ENCODE peak calls at places on chromosomes 16 and 17, in six cellular contexts. Q, I, G, E, A and V are unnamed samples.

GRCh38 chr16:70556063-70556462 is 32.4 kb downstream of the SF3B3 start:
- DNase-seq in I (no peak), G (no peak), Q (no peak), A (no peak), E (no peak), V (no peak)

GRCh38 chr17:3732171-3732570 is 8.5 kb downstream of the HASPIN start:
- DNase-seq in I (no peak), E (peak), G (no peak), Q (no peak), A (no peak), V (no peak)

GRCh38 chr17:17613708-17614114 is 22.2 kb upstream of the PEMT start:
- DNase-seq in E (peak), A (peak), Q (peak), G (peak), I (peak), V (no peak)

GRCh38 chr17:61335105-61335844 is 64.4 kb upstream of the TBX2 start:
- DNase-seq in Q (no peak), G (no peak), A (no peak), E (peak), I (no peak), V (no peak)

GRCh38 chr17:9529033-9529748 is 46.4 kb downstream of the STX8 start:
- DNase-seq in Q (no peak), A (no peak), G (peak), E (peak), I (no peak), V (no peak)

GRCh38 chr17:32240745-32241144 is 24.9 kb upstream of the RHBDL3 start:
- DNase-seq in I (no peak), A (no peak), G (no peak), E (no peak), Q (no peak), V (no peak)

GRCh38 chr16:31807086-31807485 is 66.5 kb upstream of the ZNF267 start:
- DNase-seq in Q (no peak), G (no peak), I (no peak), E (no peak), A (no peak), V (no peak)

GRCh38 chr16:86997058-86997457 is 320.1 kb downstream of the C16orf95 start:
- DNase-seq in Q (no peak), E (no peak), I (no peak), A (no peak), G (no peak), V (no peak)

GRCh38 chr17:29043539-29044165 is 711 bp downstream of the PIPOX start:
- DNase-seq in G (no peak), I (no peak), A (no peak), E (no peak), Q (no peak), V (no peak)

GRCh38 chr17:58303981-58304734 is 23.4 kb upstream of the MPO start:
- DNase-seq in G (peak), E (peak), Q (no peak), I (no peak), A (peak), V (peak)

GRCh38 chr17:39097159-39097519 is 54.3 kb downstream of the PLXDC1 start:
- DNase-seq in Q (no peak), A (no peak), I (no peak), E (no peak), G (no peak), V (no peak)

GRCh38 chr17:34974179-34974578 is 6.1 kb upstream of the LIG3 start:
- DNase-seq in Q (no peak), E (no peak), I (no peak), G (no peak), A (no peak), V (no peak)

GRCh38 chr17:82323514-82324234 is 6.3 kb upstream of the CD7 start:
- DNase-seq in Q (no peak), A (no peak), E (no peak), G (no peak), I (no peak), V (no peak)

GRCh38 chr17:50626037-50626574 is 8.6 kb upstream of the ABCC3 start:
- DNase-seq in A (peak), G (peak), Q (peak), I (peak), E (peak), V (peak)

DNA sequence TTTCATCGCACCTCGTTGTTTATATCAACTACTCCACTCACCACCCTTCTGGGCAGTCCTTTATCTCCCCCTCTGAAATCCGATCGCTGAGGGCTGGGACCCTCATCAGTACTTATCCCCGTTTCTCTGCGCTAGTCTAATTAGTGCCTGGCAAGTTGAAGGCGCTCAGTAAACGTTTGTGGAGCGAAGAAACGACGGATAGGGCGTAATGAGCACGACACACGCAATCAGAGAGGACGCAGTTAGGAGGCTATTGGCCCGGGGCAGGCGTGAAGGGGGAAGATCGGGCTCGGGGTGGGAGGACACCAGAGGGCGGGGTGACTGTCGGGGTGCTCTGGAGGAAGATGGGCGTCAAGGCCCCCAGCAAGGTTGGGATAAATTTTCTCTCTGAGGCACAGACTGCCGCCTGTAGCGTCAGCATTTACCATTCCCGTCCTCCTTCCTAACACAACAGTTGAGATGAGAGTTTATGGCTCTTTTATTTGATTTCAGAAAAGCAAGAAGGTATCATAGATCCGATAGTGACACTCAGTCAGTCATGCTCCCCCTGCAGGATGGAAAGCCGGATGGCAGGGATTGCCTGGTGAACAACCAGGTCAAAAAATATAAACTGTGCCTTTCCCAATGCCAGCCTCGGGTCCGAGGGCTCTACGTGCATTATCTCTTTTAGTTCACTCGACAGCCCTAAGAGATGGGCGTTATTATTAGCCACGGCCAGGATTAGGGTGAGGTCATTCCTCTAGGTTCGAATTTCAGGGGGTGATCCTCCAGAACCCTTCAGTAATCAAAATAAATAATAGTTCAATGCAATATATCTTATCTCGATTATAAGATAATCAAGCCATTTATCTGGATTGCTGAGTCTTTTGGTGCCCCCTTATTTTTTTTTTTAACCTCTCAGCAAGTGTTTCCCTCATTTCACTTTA is 9.5 kb upstream of the ARL4D start:
- DNase-seq in I (peak), G (peak), Q (peak), E (peak), A (peak), V (peak)
- TF ChIP-seq POLR2A in I (peak), G (peak), Q (peak), E (peak), A (no peak), V (no peak)

DNA sequence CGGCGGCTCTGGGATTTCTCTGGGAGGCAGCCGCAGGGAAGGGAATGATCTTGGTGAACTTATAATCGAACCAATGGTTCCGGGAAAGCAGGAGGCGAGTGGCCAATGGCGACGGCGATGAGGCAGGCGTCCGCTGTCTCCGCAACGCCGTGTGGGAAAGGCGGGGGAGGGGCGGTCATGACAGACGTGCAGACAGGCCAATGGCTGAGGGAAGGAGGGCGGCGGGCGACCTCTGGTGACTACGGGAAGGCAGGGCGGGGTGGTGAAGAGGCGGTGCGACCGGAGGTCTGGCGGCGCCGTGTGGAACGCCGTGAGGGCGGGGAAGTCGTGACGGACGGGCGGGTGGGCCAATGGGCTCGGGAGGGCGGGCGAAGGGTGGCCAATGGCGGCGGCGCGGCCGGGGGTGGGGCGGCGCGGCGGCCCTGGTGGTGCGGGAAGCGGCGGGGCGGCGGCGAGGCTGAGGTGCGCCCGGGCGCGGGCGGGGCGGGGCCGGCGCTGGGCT is at the start of gene RAB40C:
- DNase-seq in Q (peak), G (peak), A (peak), E (peak), I (peak), V (peak)
- TF ChIP-seq POLR2A in Q (no peak), G (peak), A (no peak), E (peak), I (no peak), V (no peak)

GRCh38 chr16:49703494-49703893 is 152.4 kb downstream of the ZNF423 start:
- DNase-seq in G (no peak), I (no peak), Q (no peak), E (no peak), A (no peak), V (no peak)
- TF ChIP-seq POLR2A in G (no peak), I (no peak), Q (no peak), E (no peak), A (no peak), V (no peak)

DNA sequence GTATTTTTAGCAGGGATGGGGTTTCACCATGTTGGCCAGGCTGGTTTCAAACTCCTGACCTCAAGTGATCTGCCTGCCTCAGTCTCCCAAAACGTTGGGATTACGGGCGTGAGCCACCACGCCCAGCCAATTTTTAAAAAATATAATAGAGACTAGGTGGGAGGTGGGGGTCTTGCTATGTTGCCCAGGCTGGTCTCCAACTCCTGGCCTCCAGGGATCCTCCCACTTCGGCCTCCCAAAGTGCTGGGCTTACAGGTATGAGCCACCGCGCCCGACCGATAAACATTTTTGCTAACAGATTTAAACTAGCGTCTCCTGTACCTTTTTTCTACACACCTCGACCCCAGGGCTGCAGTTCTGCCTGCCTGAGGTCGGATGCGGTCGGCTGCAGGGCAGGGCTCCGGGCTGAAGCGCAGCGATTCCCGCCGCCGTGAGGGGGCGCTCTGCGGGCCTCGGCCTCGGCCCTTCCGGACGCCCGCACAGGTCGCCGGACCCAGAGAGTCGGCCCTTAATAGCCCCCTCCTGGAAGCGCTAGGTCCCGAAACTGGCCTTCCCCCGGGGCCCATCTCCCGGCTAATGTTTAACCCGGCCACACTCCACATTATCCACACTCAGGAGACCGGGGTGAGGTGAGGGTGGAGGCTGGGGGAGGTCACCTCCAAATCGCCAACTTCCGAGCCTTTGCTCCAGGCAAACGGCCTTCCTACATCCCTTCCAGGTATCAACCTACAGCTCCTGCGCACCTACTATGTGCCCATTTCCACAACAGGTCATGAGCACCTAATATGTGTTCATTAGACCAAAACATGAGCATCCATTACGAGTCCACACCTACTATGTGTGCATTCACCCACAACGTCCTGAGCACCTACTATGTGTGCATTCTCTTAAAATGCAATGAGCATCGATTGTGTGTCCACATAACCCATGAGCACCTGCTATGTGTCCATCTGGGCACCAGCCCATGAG is 2.0 kb upstream of the GLIS2 start:
- DNase-seq in A (peak), I (no peak), Q (no peak), E (no peak), G (no peak), V (peak)
- TF ChIP-seq POLR2A in A (no peak), I (no peak), Q (no peak), E (no peak), G (no peak), V (no peak)

GRCh38 chr17:6981426-6981825 is 14.4 kb upstream of the ALOX12 start:
- DNase-seq in I (no peak), Q (no peak), E (no peak), A (no peak), G (no peak), V (no peak)
- TF ChIP-seq POLR2A in I (no peak), Q (no peak), E (no peak), A (no peak), G (no peak), V (no peak)

GRCh38 chr16:1420540-1421205 is at the start of gene UQCC4:
- DNase-seq in I (peak), A (peak), E (peak), Q (peak), G (peak), V (peak)
- TF ChIP-seq POLR2A in I (peak), A (peak), E (peak), Q (peak), G (peak), V (peak)

DNA sequence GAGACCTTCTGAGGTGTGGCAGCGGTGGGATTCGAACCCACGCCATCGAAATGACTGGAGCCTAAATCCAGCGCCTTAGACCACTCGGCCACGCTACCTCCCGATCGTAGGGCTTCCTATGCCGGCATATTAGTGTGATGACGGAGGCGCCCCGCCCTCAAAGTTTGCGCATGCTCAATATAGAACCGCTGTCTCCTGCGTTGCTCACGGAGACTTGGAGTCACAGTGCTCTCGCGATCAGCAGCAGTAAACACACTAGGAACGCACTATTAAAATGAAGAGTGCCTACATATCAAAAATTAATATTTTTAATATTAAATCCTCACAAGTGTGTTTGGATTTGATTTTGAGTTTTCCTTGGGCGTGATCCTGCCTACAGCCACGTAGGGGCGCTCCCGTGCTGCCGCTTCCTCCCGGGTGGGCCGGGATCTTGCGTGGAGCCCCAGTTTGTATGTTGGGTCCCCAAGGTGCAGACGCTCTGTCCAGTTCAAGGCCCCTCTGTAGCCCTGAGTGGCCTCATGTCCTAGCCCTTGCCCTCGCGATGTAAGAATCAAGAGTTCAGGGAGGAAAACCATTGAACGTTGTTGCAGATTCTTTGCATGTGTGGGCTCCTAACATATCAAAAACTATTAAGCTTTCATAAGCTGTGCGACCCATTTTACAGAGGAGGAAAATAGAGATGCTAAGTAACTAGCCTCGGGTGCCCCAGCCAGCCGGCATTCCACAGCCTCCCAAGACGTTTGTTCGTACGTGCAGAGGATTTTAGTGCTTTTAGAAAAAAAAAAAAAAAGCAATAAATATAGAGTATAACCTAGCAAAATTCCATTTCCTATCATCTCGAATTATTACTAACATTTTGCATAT is 10.2 kb upstream of the EEF2K start:
- DNase-seq in E (peak), Q (peak), G (no peak), A (peak), I (peak), V (peak)
- TF ChIP-seq POLR2A in E (no peak), Q (peak), G (no peak), A (no peak), I (peak), V (no peak)

GRCh38 chr17:42536048-42536371 is at the start of gene NAGLU:
- DNase-seq in E (peak), I (peak), G (peak), Q (peak), A (peak), V (peak)
- TF ChIP-seq POLR2A in E (peak), I (peak), G (peak), Q (peak), A (no peak), V (peak)

GRCh38 chr16:424033-424622 is 1.3 kb upstream of the RAB11FIP3 start:
- DNase-seq in E (peak), G (peak), A (peak), I (peak), Q (peak), V (peak)
- TF ChIP-seq POLR2A in E (peak), G (no peak), A (no peak), I (no peak), Q (no peak), V (no peak)

GRCh38 chr16:28879841-28880588 is 1.7 kb downstream of the ATP2A1 start:
- DNase-seq in Q (peak), G (peak), I (peak), A (peak), E (peak), V (peak)

GRCh38 chr16:28880955-28881354 is 2.7 kb downstream of the ATP2A1 start:
- DNase-seq in Q (no peak), A (no peak), G (no peak), I (no peak), E (no peak), V (no peak)

GRCh38 chr16:28880589-28880915 is 2.3 kb downstream of the ATP2A1 start:
- DNase-seq in E (no peak), A (no peak), Q (no peak), G (no peak), I (no peak), V (no peak)

GRCh38 chr16:28878083-28878926 is at the start of gene ATP2A1:
- DNase-seq in E (no peak), I (no peak), A (no peak), G (no peak), Q (no peak), V (no peak)

GRCh38 chr16:28879261-28879840 is 1.1 kb downstream of the ATP2A1 start:
- DNase-seq in A (no peak), Q (no peak), G (no peak), E (no peak), I (no peak), V (no peak)
- TF ChIP-seq POLR2A in A (no peak), Q (no peak), G (no peak), E (no peak), I (no peak), V (no peak)